ENCODE peak calls at places on chromosomes 13 and 19, in five cellular contexts. Z is left lung, E is lower leg skin, F is fibroblast of villous mesenchyme, J is epithelial cell of esophagus. N is an unnamed sample.

GRCh38 chr13:48615017-48615416 is 38.7 kb upstream of the CYSLTR2 start:
- DNase-seq in J (no peak), F (no peak), Z (no peak), E (no peak), N (peak; percentile 81)

GRCh38 chr19:17337675-17338439 is 504 bp downstream of the GTPBP3 start:
- DNase-seq in E (no peak), F (no peak), Z (no peak), J (peak; percentile 31), N (peak; percentile 67)

GRCh38 chr13:51422484-51422883 is 30.4 kb downstream of the INTS6 start:
- DNase-seq in J (peak; percentile 16), Z (no peak), F (no peak), E (no peak), N (no peak)

GRCh38 chr19:2260341-2260751 is 4.1 kb upstream of the JSRP1 start:
- DNase-seq in J (peak; percentile 81), E (no peak), F (peak; percentile 58), Z (no peak), N (no peak)

GRCh38 chr13:28100149-28101121 is at the start of gene FLT3:
- DNase-seq in F (peak; percentile 28), J (peak; percentile 46), E (peak; percentile 85), Z (peak; percentile 84), N (peak; percentile 94)

GRCh38 chr13:52838433-52839107 is 9.9 kb downstream of the PCDH8 start:
- DNase-seq in J (no peak), E (no peak), Z (no peak), F (no peak), N (no peak)

GRCh38 chr19:29482855-29483640 is 42.7 kb upstream of the VSTM2B start:
- DNase-seq in E (peak; percentile 50), Z (no peak), F (no peak), J (no peak), N (no peak)

GRCh38 chr13:112245179-112245724 is 130.9 kb upstream of the SPACA7 start:
- DNase-seq in Z (no peak), E (peak; percentile 78), F (no peak), J (no peak), N (no peak)

GRCh38 chr13:92974905-92975429 is 251.6 kb upstream of the GPC6 start:
- DNase-seq in Z (peak; percentile 47), F (no peak), J (no peak), E (no peak), N (no peak)

GRCh38 chr19:3359850-3360493 is 6.4 kb upstream of the NFIC start:
- DNase-seq in J (peak; percentile 49), Z (no peak), F (no peak), E (no peak), N (no peak)

GRCh38 chr19:36916991-36917390 is 859 bp downstream of the ZNF568 start:
- DNase-seq in E (no peak), J (peak; percentile 38), F (peak; percentile 37), Z (no peak), N (no peak)

GRCh38 chr13:111658150-111659100 is 338.0 kb downstream of the TEX29 start:
- DNase-seq in J (no peak), F (no peak), E (peak; percentile 76), Z (no peak), N (no peak)

GRCh38 chr13:113398963-113399754 is 35.2 kb upstream of the GRTP1 start:
- DNase-seq in E (peak; percentile 82), J (no peak), Z (peak; percentile 77), F (no peak), N (no peak)

GRCh38 chr19:55289117-55289796 is 5.5 kb downstream of the BRSK1 start:
- DNase-seq in E (no peak), F (no peak), Z (no peak), J (no peak), N (no peak)

GRCh38 chr19:45164577-45165335 is 4.0 kb upstream of the NKPD1 start:
- DNase-seq in Z (peak; percentile 90), J (peak; percentile 85), E (peak; percentile 91), F (peak; percentile 90), N (peak; percentile 74)

GRCh38 chr19:36032251-36033104 is at the start of gene CLIP3:
- DNase-seq in E (peak; percentile 90), J (no peak), Z (no peak), F (peak; percentile 60), N (no peak)

GRCh38 chr19:23075031-23075733 is 41.6 kb upstream of the ZNF730 start:
- DNase-seq in Z (peak; percentile 83), J (peak; percentile 72), E (peak; percentile 85), F (peak; percentile 66), N (no peak)

GRCh38 chr13:30743319-30744055 is 8.1 kb downstream of the ALOX5AP start:
- DNase-seq in J (peak; percentile 96), Z (no peak), E (no peak), F (peak; percentile 99), N (peak; percentile 75)

GRCh38 chr13:46595136-46595917 is 42.4 kb downstream of the LRCH1 start:
- DNase-seq in J (peak; percentile 90), Z (no peak), F (peak; percentile 45), E (no peak), N (peak; percentile 30)

GRCh38 chr19:45344621-45345505 is 4.3 kb downstream of the KLC3 start:
- DNase-seq in J (peak; percentile 68), E (no peak), F (no peak), Z (no peak), N (no peak)

GRCh38 chr19:15213715-15214381 is 13.1 kb upstream of the NOTCH3 start:
- DNase-seq in Z (no peak), J (no peak), E (no peak), F (no peak), N (no peak)

GRCh38 chr19:1883784-1884183 is 1.5 kb downstream of the ABHD17A start:
- DNase-seq in Z (no peak), J (no peak), E (no peak), F (no peak), N (peak; percentile 55)

GRCh38 chr13:72194531-72194930 is 327.5 kb upstream of the DACH1 start:
- DNase-seq in F (peak; percentile 67), Z (peak; percentile 21), J (peak; percentile 44), E (no peak), N (no peak)

GRCh38 chr13:111505175-111505777 is 184.8 kb downstream of the TEX29 start:
- DNase-seq in F (no peak), E (peak; percentile 59), Z (no peak), J (no peak), N (no peak)

GRCh38 chr19:10936661-10937084 is 8.1 kb downstream of the TIMM29 start:
- DNase-seq in Z (no peak), J (peak; percentile 76), F (peak; percentile 84), E (no peak), N (peak; percentile 50)

GRCh38 chr13:45823583-45823982 is 28.0 kb downstream of the SIAH3 start:
- DNase-seq in Z (no peak), F (no peak), J (no peak), E (no peak), N (no peak)

GRCh38 chr13:107185889-107186288 is 618.0 kb upstream of the ARGLU1 start:
- DNase-seq in Z (no peak), F (peak; percentile 16), J (no peak), E (no peak), N (no peak)

GRCh38 chr19:1156305-1156801 is 17.7 kb downstream of the SBNO2 start:
- DNase-seq in Z (peak; percentile 72), E (peak; percentile 91), F (peak; percentile 59), J (no peak), N (no peak)

GRCh38 chr13:43936630-43937029 is 56.9 kb downstream of the LACC1 start:
- DNase-seq in Z (no peak), F (no peak), E (no peak), J (no peak), N (no peak)

GRCh38 chr13:111423168-111423785 is 102.8 kb downstream of the TEX29 start:
- DNase-seq in J (no peak), Z (peak; percentile 49), F (no peak), E (no peak), N (no peak)

GRCh38 chr13:113879017-113879416 is 15.1 kb upstream of the GAS6 start:
- DNase-seq in J (no peak), F (no peak), Z (no peak), E (peak; percentile 61), N (no peak)

GRCh38 chr13:89380101-89380500 is 1708.9 kb downstream of the SLITRK5 start:
- DNase-seq in F (no peak), Z (no peak), E (no peak), J (peak; percentile 74), N (peak; percentile 55)

GRCh38 chr13:106230450-106230849 is 305.0 kb downstream of the EFNB2 start:
- DNase-seq in J (peak; percentile 82), Z (no peak), E (no peak), F (peak; percentile 43), N (no peak)

GRCh38 chr13:36344886-36345437 is 1.2 kb downstream of the SPART start:
- DNase-seq in Z (no peak), J (peak; percentile 18), F (no peak), E (no peak), N (peak; percentile 43)

GRCh38 chr19:6678690-6679109 is 8.7 kb upstream of the TNFSF14 start:
- DNase-seq in Z (no peak), J (peak; percentile 57), F (no peak), E (no peak), N (no peak)

GRCh38 chr19:7923295-7924191 is 2.4 kb downstream of the CTXN1 start:
- DNase-seq in Z (peak; percentile 81), F (no peak), E (no peak), J (no peak), N (no peak)

DNA sequence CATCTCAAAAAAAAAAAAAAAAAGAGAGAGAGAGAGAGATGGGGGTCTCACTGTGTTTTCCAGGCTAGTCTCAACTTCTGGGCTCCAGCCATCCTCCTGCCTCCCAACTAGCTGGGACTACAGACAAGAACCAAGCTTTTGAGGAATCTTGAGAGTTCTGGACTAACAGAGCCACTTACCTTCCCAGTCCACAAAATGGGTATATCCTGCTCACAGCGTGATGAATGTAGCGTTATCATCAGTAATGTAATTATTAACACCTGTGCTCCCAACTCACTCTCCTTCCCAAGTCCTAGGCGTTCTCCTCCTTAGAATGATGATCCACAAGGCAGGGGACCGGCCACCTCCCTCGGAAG is 4.6 kb upstream of the NANOS3 start:
- DNase-seq in Z (no peak), E (no peak), F (no peak), J (no peak), N (no peak)
- H3K4me3 ChIP-seq in Z (peak overlapping the region; percentile 36), E (no peak overlapping the region), F (peak overlapping the region; percentile 56), J (no peak overlapping the region), N (peak overlapping the region; percentile 31)

GRCh38 chr13:85266771-85267170 is 532.4 kb downstream of the SLITRK6 start:
- DNase-seq in F (no peak), J (no peak), Z (no peak), E (no peak), N (no peak)
- H3K4me3 ChIP-seq in F (no peak overlapping the region), J (no peak overlapping the region), Z (no peak overlapping the region), E (no peak overlapping the region), N (no peak overlapping the region)

GRCh38 chr19:40365613-40366401 is 17.3 kb downstream of the PLD3 start:
- DNase-seq in J (peak; percentile 80), F (peak; percentile 73), E (peak; percentile 91), Z (peak; percentile 91), N (no peak)
- H3K4me3 ChIP-seq in J (peak overlapping the region; percentile 64), F (peak overlapping the region; percentile 54), E (no peak overlapping the region), Z (peak overlapping the region; percentile 37), N (no peak overlapping the region)

GRCh38 chr19:50430888-50431342 is 1.8 kb upstream of the MYBPC2 start:
- DNase-seq in E (no peak), J (no peak), Z (no peak), F (no peak), N (no peak)

GRCh38 chr19:50433201-50434180 is 799 bp downstream of the MYBPC2 start:
- DNase-seq in E (no peak), Z (no peak), F (no peak), J (no peak), N (no peak)

GRCh38 chr19:50432221-50432626 is 468 bp upstream of the MYBPC2 start:
- DNase-seq in F (peak; percentile 4), Z (no peak), J (no peak), E (no peak), N (no peak)

GRCh38 chr19:50432658-50433057 is at the start of gene MYBPC2:
- DNase-seq in E (no peak), F (peak; percentile 3), J (no peak), Z (no peak), N (no peak)

GRCh38 chr19:50431343-50432220 is 1.1 kb upstream of the MYBPC2 start:
- DNase-seq in J (peak; percentile 68), E (peak; percentile 96), F (peak; percentile 68), Z (peak; percentile 93), N (peak; percentile 65)
- H3K4me3 ChIP-seq in J (peak overlapping the region; percentile 63), E (peak overlapping the region; percentile 12), F (peak overlapping the region; percentile 70), Z (peak overlapping the region; percentile 66), N (peak overlapping the region; percentile 71)